ENCODE peak calls at places on chromosomes 1 and 21, in six cellular contexts. X is HFF-Myc, B is lower lobe of right lung, A is Peyer's patch, N is A549, Y is BJ. S is an unnamed sample.

GRCh38 chr1:213019450-213019849 is 3.8 kb upstream of the ANGEL2 start:
- DNase-seq in Y (no peak), X (no peak), B (no peak), N (no peak), A (no peak), S (no peak)

GRCh38 chr21:17688912-17689874 is 76.5 kb upstream of the BTG3 start:
- DNase-seq in Y (peak), N (peak), X (peak), A (peak), B (peak), S (peak)

GRCh38 chr1:230109871-230110667 is 43.0 kb downstream of the GALNT2 start:
- DNase-seq in X (no peak), Y (no peak), N (no peak), B (no peak), A (no peak), S (no peak)

GRCh38 chr1:217253985-217254384 is 376.9 kb downstream of the GPATCH2 start:
- DNase-seq in X (no peak), B (no peak), Y (no peak), N (no peak), A (no peak), S (no peak)

GRCh38 chr1:93344886-93345632 is 648 bp upstream of the DR1 start:
- DNase-seq in A (no peak), N (no peak), X (no peak), B (no peak), Y (no peak), S (no peak)

GRCh38 chr1:234598974-234599616 is 10.9 kb downstream of the IRF2BP2 start:
- DNase-seq in Y (no peak), A (no peak), N (no peak), X (no peak), B (no peak), S (no peak)

GRCh38 chr21:45234127-45234526 is 53.6 kb downstream of the POFUT2 start:
- DNase-seq in A (no peak), N (no peak), X (no peak), Y (no peak), B (no peak), S (no peak)

GRCh38 chr1:99365121-99365520 is 100.8 kb downstream of the PLPPR4 start:
- DNase-seq in N (no peak), Y (no peak), X (no peak), A (no peak), B (no peak), S (no peak)

GRCh38 chr1:171142081-171142450 is 43.0 kb upstream of the FMO2 start:
- DNase-seq in B (no peak), X (peak), A (no peak), N (no peak), Y (peak), S (no peak)

GRCh38 chr1:103112535-103112934 is 4.2 kb upstream of the COL11A1 start:
- DNase-seq in A (no peak), Y (no peak), N (no peak), B (no peak), X (no peak), S (no peak)

GRCh38 chr1:7827134-7827955 is 25.5 kb downstream of the UTS2 start:
- DNase-seq in A (peak), X (no peak), Y (no peak), B (no peak), N (no peak), S (no peak)

GRCh38 chr1:45518910-45519309 is 2.8 kb downstream of the PRDX1 start:
- DNase-seq in B (no peak), X (no peak), A (no peak), N (no peak), Y (no peak), S (no peak)

GRCh38 chr1:193971595-193971994 is 785.2 kb upstream of the B3GALT2 start:
- DNase-seq in Y (peak), X (no peak), B (no peak), A (no peak), N (peak), S (no peak)

GRCh38 chr1:16375521-16376359 is 8.7 kb downstream of the SZRD1 start:
- DNase-seq in N (no peak), A (no peak), X (peak), Y (no peak), B (no peak), S (no peak)

GRCh38 chr1:23273450-23274133 is 56.3 kb upstream of the HTR1D start:
- DNase-seq in A (no peak), N (peak), X (peak), B (no peak), Y (peak), S (no peak)

GRCh38 chr1:209335090-209335692 is 248.3 kb upstream of the CAMK1G start:
- DNase-seq in B (no peak), N (peak), A (no peak), Y (no peak), X (no peak), S (no peak)

GRCh38 chr1:94191216-94191615 is 46.2 kb downstream of the ARHGAP29 start:
- DNase-seq in B (no peak), Y (no peak), X (no peak), N (no peak), A (no peak), S (no peak)

GRCh38 chr1:240962086-240962485 is 350.1 kb upstream of the GREM2 start:
- DNase-seq in Y (no peak), A (no peak), X (no peak), B (no peak), N (no peak), S (no peak)

GRCh38 chr21:41928621-41929220 is 25.1 kb downstream of the C2CD2 start:
- DNase-seq in B (no peak), A (no peak), N (no peak), X (no peak), Y (no peak), S (no peak)

GRCh38 chr1:55074455-55074854 is 35.1 kb downstream of the PCSK9 start:
- DNase-seq in A (no peak), B (no peak), X (no peak), Y (no peak), N (no peak), S (no peak)

GRCh38 chr1:36771222-36771621 is 263.1 kb downstream of the GRIK3 start:
- DNase-seq in X (no peak), B (no peak), N (no peak), A (peak), Y (no peak), S (no peak)

GRCh38 chr1:73749996-73750395 is 448.0 kb downstream of the LRRIQ3 start:
- DNase-seq in N (no peak), B (no peak), A (no peak), X (no peak), Y (no peak), S (no peak)

GRCh38 chr1:56331892-56332567 is 247.3 kb downstream of the PLPP3 start:
- DNase-seq in Y (no peak), X (no peak), B (no peak), N (peak), A (no peak), S (no peak)

GRCh38 chr1:38244218-38244617 is 197.6 kb upstream of the POU3F1 start:
- DNase-seq in X (no peak), A (no peak), Y (no peak), B (no peak), N (no peak), S (no peak)

GRCh38 chr1:207619833-207620572 is 24.9 kb upstream of the CR1L start:
- DNase-seq in A (no peak), N (peak), Y (no peak), X (peak), B (no peak), S (no peak)

GRCh38 chr21:43861716-43862115 is 3.3 kb upstream of the AGPAT3 start:
- DNase-seq in Y (no peak), B (no peak), X (no peak), A (no peak), N (no peak), S (no peak)

GRCh38 chr21:31343680-31344480 is at the start of gene TIAM1:
- DNase-seq in A (no peak), X (no peak), B (peak), N (peak), Y (no peak), S (no peak)

GRCh38 chr1:234175363-234175762 is 197.9 kb upstream of the COA6 start:
- DNase-seq in X (no peak), B (no peak), N (no peak), Y (no peak), A (no peak), S (no peak)

GRCh38 chr1:16718908-16719533 is 21.3 kb upstream of the RNU1-4 start:
- DNase-seq in Y (no peak), A (peak), B (no peak), X (no peak), N (no peak), S (no peak)

GRCh38 chr21:10425856-10426255 is 95.5 kb upstream of the TPTE start:
- DNase-seq in N (no peak), A (no peak), B (no peak), Y (no peak), X (no peak), S (no peak)

GRCh38 chr1:41355356-41355755 is 5.9 kb upstream of the FOXO6 start:
- DNase-seq in Y (no peak), X (no peak), A (peak), N (no peak), B (no peak), S (peak)

GRCh38 chr1:21524686-21525339 is 15.6 kb downstream of the ALPL start:
- DNase-seq in A (no peak), B (peak), Y (no peak), X (no peak), N (no peak), S (no peak)

GRCh38 chr1:25180996-25181395 is 51.3 kb downstream of the SYF2 start:
- DNase-seq in Y (no peak), B (no peak), N (no peak), A (no peak), X (no peak), S (no peak)
- TF ChIP-seq CTCF in Y (no peak), B (no peak), N (no peak), A (no peak), X (no peak), S (no peak)

GRCh38 chr1:6624712-6625578 is at the start of gene THAP3:
- DNase-seq in Y (no peak), X (peak), A (peak), N (peak), B (peak), S (peak)
- TF ChIP-seq CTCF in Y (no peak), X (no peak), A (peak), N (no peak), B (peak), S (no peak)

GRCh38 chr1:29332204-29332603 is 95.9 kb downstream of the PTPRU start:
- DNase-seq in X (peak), A (no peak), Y (no peak), N (peak), B (no peak), S (no peak)
- TF ChIP-seq CTCF in X (peak), A (peak), Y (peak), N (peak), B (peak), S (peak)

GRCh38 chr1:172781513-172782140 is 122.7 kb downstream of the FASLG start:
- DNase-seq in N (no peak), A (no peak), Y (no peak), X (no peak), B (no peak), S (no peak)

GRCh38 chr1:172775598-172776570 is 117.0 kb downstream of the FASLG start:
- DNase-seq in B (no peak), A (no peak), N (no peak), X (no peak), Y (no peak), S (no peak)

GRCh38 chr1:172779501-172779900 is 120.6 kb downstream of the FASLG start:
- DNase-seq in B (no peak), X (no peak), Y (peak), A (no peak), N (no peak), S (no peak)

GRCh38 chr1:172777767-172778166 is 118.9 kb downstream of the FASLG start:
- DNase-seq in Y (no peak), N (no peak), X (no peak), B (no peak), A (no peak), S (no peak)

GRCh38 chr1:172778461-172779455 is 119.9 kb downstream of the FASLG start:
- DNase-seq in N (no peak), A (no peak), X (no peak), Y (no peak), B (no peak), S (no peak)
- TF ChIP-seq CTCF in N (no peak), A (peak), X (no peak), Y (no peak), B (peak), S (no peak)

GRCh38 chr1:117605811-117606607 is at the start of gene TENT5C:
- DNase-seq in A (peak), N (peak), X (peak), Y (peak), B (peak), S (peak)
- TF ChIP-seq CTCF in A (peak), N (no peak), X (no peak), Y (no peak), B (no peak), S (no peak)

GRCh38 chr21:32782698-32783097 is 11.1 kb upstream of the PAXBP1 start:
- DNase-seq in N (no peak), A (no peak), X (no peak), B (no peak), Y (no peak), S (no peak)
- TF ChIP-seq CTCF in N (no peak), A (peak), X (no peak), B (no peak), Y (no peak), S (no peak)

S was measured in mesothelial cell of epicardium.